ENCODE peak calls at places on chromosomes 12 and 14, in five cellular contexts. A is right cardiac atrium; K is ascending aorta; C is effector memory CD4-positive, alpha-beta T cell; T is DND-41. E is an unnamed sample.
A peak's percentile ranks its signal among the peaks of the same experiment; 100 is the strongest.

GRCh38 chr12:52741378-52742195 is 35.6 kb downstream of the KRT76 start:
- DNase-seq in A (peak; percentile 72), K (no peak), C (no peak), T (peak; percentile 73), E (peak; percentile 77)

GRCh38 chr12:87975879-87976278 is 53.3 kb downstream of the C12orf50 start:
- DNase-seq in A (no peak), K (no peak), C (no peak), T (no peak), E (no peak)

GRCh38 chr12:48105321-48105866 is 485 bp downstream of the SENP1 start:
- DNase-seq in A (no peak), K (no peak), C (peak; percentile 44), T (peak; percentile 44), E (peak; percentile 24)

GRCh38 chr14:69726761-69727511 is 40.0 kb upstream of the SRSF5 start:
- DNase-seq in A (peak; percentile 94), K (no peak), C (peak; percentile 63), T (peak; percentile 72), E (no peak)

GRCh38 chr12:68175566-68176033 is 16.1 kb upstream of the IFNG start:
- DNase-seq in A (no peak), K (no peak), C (peak; percentile 57), T (peak; percentile 6), E (peak; percentile 27)

GRCh38 chr14:60642790-60643397 is 6.4 kb downstream of the SIX1 start:
- DNase-seq in A (no peak), K (no peak), C (no peak), T (no peak), E (no peak)

GRCh38 chr12:32702470-32702869 is 23.4 kb downstream of the DNM1L start:
- DNase-seq in A (no peak), K (no peak), C (no peak), T (no peak), E (no peak)

GRCh38 chr12:17976202-17976601 is 113.8 kb downstream of the RERGL start:
- DNase-seq in A (no peak), K (no peak), C (no peak), T (no peak), E (peak; percentile 18)

DNA sequence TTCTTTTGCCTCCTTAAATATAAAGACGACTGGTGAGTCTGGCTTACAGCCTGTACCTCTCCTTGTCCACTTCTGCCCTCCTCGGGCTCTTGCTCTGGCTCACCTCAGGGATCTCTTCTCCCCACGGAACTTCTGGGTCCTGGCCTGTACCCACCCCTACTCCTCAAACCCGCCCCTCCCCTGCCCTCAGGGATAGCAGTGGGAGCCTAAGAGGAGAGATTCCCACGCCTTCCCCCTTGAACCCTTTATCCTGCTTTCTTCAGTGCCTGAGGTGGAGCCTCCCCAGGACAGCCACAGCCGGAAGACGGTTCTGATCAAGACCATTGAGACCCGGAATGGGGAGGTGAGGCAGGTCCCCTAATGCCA is 2.7 kb downstream of the PRPH start:
- DNase-seq in A (no peak), K (no peak), C (no peak), T (no peak), E (no peak)
- H3K4me3 ChIP-seq in A (peak overlapping the region; percentile 4), K (peak overlapping the region; percentile 44), C (no peak overlapping the region), T (no peak overlapping the region), E (no peak overlapping the region)

GRCh38 chr12:59700145-59700435 is 104.3 kb downstream of the SLC16A7 start:
- DNase-seq in A (no peak), K (no peak), C (no peak), T (no peak), E (no peak)
- H3K4me3 ChIP-seq in A (no peak overlapping the region), K (no peak overlapping the region), C (no peak overlapping the region), T (no peak overlapping the region), E (no peak overlapping the region)

GRCh38 chr14:49972840-49973239 is 80.0 kb downstream of the ARF6 start:
- DNase-seq in A (peak; percentile 68), K (no peak), C (no peak), T (no peak), E (no peak)
- H3K4me3 ChIP-seq in A (no peak overlapping the region), K (no peak overlapping the region), C (peak overlapping the region; percentile 22), T (no peak overlapping the region), E (no peak overlapping the region)

GRCh38 chr14:85529803-85530574 is at the start of gene FLRT2:
- DNase-seq in A (peak; percentile 93), K (no peak), C (no peak), T (no peak), E (no peak)

GRCh38 chr14:85530626-85531025 is 682 bp downstream of the FLRT2 start:
- DNase-seq in A (no peak), K (no peak), C (no peak), T (no peak), E (no peak)

GRCh38 chr14:85532570-85532969 is 2.6 kb downstream of the FLRT2 start:
- DNase-seq in A (no peak), K (no peak), C (no peak), T (no peak), E (no peak)

GRCh38 chr14:85531594-85532391 is 1.8 kb downstream of the FLRT2 start:
- DNase-seq in A (peak; percentile 90), K (no peak), C (no peak), T (no peak), E (no peak)

DNA sequence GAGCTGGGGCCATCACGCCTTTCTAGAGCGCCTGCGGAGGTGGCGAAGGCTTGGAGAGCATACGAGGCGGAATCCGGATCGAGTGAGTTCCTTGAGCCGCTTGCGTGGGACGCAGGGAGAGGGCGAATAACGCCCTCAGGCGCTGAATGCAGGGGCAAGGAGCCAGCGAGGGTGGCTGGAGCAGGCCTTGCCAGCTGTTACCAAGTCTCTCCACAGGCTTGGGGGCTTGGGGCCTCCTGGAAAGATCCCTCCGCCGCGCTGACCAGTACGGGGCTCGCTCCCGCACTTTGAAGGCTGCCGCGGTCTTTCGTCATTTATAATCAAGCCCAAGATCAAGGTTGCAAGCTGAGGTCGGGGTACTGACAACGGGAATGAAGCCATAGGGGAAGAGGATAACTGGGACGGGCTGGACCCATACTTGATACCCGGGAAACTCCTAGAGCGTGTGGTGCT is 1.2 kb downstream of the FLRT2 start:
- DNase-seq in A (peak; percentile 86), K (no peak), C (no peak), T (no peak), E (no peak)
- H3K4me3 ChIP-seq in A (peak overlapping the region; percentile 53), K (peak overlapping the region; percentile 65), C (no peak overlapping the region), T (no peak overlapping the region), E (no peak overlapping the region)

GRCh38 chr12:11771356-11771755 is 121.9 kb downstream of the ETV6 start:
- DNase-seq in A (no peak), K (no peak), C (no peak), T (no peak), E (no peak)
- H3K4me3 ChIP-seq in A (no peak overlapping the region), K (no peak overlapping the region), C (no peak overlapping the region), T (no peak overlapping the region), E (no peak overlapping the region)

GRCh38 chr12:124232654-124232987 is 62.3 kb upstream of the RFLNA start:
- DNase-seq in A (no peak), K (no peak), C (no peak), T (no peak), E (no peak)

GRCh38 chr12:124230789-124231188 is 64.1 kb upstream of the RFLNA start:
- DNase-seq in A (no peak), K (no peak), C (no peak), T (no peak), E (no peak)

GRCh38 chr12:124231980-124232653 is 62.8 kb upstream of the RFLNA start:
- DNase-seq in A (no peak), K (no peak), C (no peak), T (no peak), E (no peak)

GRCh38 chr12:124233846-124234620 is 60.9 kb upstream of the RFLNA start:
- DNase-seq in A (no peak), K (no peak), C (no peak), T (no peak), E (no peak)

GRCh38 chr12:124233041-124233836 is 61.7 kb upstream of the RFLNA start:
- DNase-seq in A (no peak), K (no peak), C (no peak), T (no peak), E (no peak)
- H3K4me3 ChIP-seq in A (no peak overlapping the region), K (no peak overlapping the region), C (no peak overlapping the region), T (no peak overlapping the region), E (no peak overlapping the region)

GRCh38 chr12:57474862-57475261 is 4.8 kb downstream of the ARHGAP9 start:
- DNase-seq in A (no peak), K (no peak), C (no peak), T (no peak), E (no peak)
- H3K4me3 ChIP-seq in A (no peak overlapping the region), K (peak overlapping the region; percentile 65), C (no peak overlapping the region), T (no peak overlapping the region), E (no peak overlapping the region)

GRCh38 chr12:12714276-12715001 is 2.7 kb upstream of the CDKN1B start:
- DNase-seq in A (peak; percentile 64), K (no peak), C (peak; percentile 52), T (peak; percentile 74), E (no peak)

GRCh38 chr12:12715459-12716150 is 1.6 kb upstream of the CDKN1B start:
- DNase-seq in A (no peak), K (no peak), C (no peak), T (peak; percentile 82), E (peak; percentile 72)

GRCh38 chr12:12713932-12714275 is 3.3 kb upstream of the CDKN1B start:
- DNase-seq in A (no peak), K (no peak), C (no peak), T (no peak), E (no peak)

GRCh38 chr12:12716151-12716844 is 870 bp upstream of the CDKN1B start:
- DNase-seq in A (no peak), K (no peak), C (no peak), T (peak; percentile 57), E (no peak)

DNA sequence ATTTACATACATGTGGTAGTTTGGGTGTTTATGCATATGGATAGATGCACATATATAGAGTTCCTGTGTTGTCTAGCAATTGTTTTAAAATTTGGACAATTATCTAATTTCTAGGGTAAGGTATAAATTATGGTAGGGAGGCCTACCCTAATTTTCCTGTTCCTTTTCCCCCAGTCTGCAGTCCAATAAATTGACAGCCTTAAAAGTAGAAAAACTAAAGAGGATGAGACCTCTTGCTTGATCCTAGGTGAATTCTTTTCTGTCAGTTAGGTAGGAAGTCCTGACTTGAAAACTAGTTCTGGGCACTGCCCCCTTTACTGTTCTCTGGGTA is 2.1 kb upstream of the CDKN1B start:
- DNase-seq in A (no peak), K (no peak), C (no peak), T (no peak), E (no peak)
- H3K4me3 ChIP-seq in A (peak overlapping the region; percentile 44), K (peak overlapping the region; percentile 75), C (peak overlapping the region; percentile 99), T (peak overlapping the region; percentile 82), E (peak overlapping the region; percentile 76)

GRCh38 chr14:75231320-75231719 is 47.3 kb upstream of the FOS start:
- DNase-seq in A (no peak), K (no peak), C (no peak), T (no peak), E (no peak)
- H3K4me3 ChIP-seq in A (no peak overlapping the region), K (no peak overlapping the region), C (no peak overlapping the region), T (no peak overlapping the region), E (no peak overlapping the region)

E was measured in Jurkat, Clone E6-1.